ENCODE peak calls at places on chromosomes 6 and 20, in six cellular contexts. One of them, this sample, is unnamed.

GRCh38 chr6:17725083-17725482 is 18.4 kb upstream of the NUP153 start:
- DNase-seq in activated CD8-positive, alpha-beta memory T cell treated with anti-CD3 and anti-CD28 coated beads for 48 hours: no peak
- DNase-seq in GM10248: no peak
- DNase-seq in ovary: peak; percentile 77
- DNase-seq in CD4-positive, CD25-positive, alpha-beta regulatory T cell: no peak
- DNase-seq in activated B cell treated with CpG ODN at 0.5 μM for 24 hours: no peak
- DNase-seq in this sample: no peak

GRCh38 chr6:139882977-139883728 is 508.7 kb upstream of the CITED2 start:
- DNase-seq in activated CD8-positive, alpha-beta memory T cell treated with anti-CD3 and anti-CD28 coated beads for 48 hours: no peak
- DNase-seq in GM10248: no peak
- DNase-seq in ovary: no peak
- DNase-seq in CD4-positive, CD25-positive, alpha-beta regulatory T cell: no peak
- DNase-seq in activated B cell treated with CpG ODN at 0.5 μM for 24 hours: no peak
- DNase-seq in this sample: no peak

GRCh38 chr20:25018841-25019240 is 26.3 kb upstream of the APMAP start:
- DNase-seq in activated CD8-positive, alpha-beta memory T cell treated with anti-CD3 and anti-CD28 coated beads for 48 hours: no peak
- DNase-seq in GM10248: no peak
- DNase-seq in ovary: no peak
- DNase-seq in CD4-positive, CD25-positive, alpha-beta regulatory T cell: no peak
- DNase-seq in activated B cell treated with CpG ODN at 0.5 μM for 24 hours: peak; percentile 10
- DNase-seq in this sample: no peak

GRCh38 chr20:56328861-56329260 is 29.9 kb upstream of the FAM210B start:
- DNase-seq in activated CD8-positive, alpha-beta memory T cell treated with anti-CD3 and anti-CD28 coated beads for 48 hours: no peak
- DNase-seq in GM10248: no peak
- DNase-seq in ovary: no peak
- DNase-seq in CD4-positive, CD25-positive, alpha-beta regulatory T cell: no peak
- DNase-seq in activated B cell treated with CpG ODN at 0.5 μM for 24 hours: no peak
- DNase-seq in this sample: no peak

GRCh38 chr6:69294862-69295261 is 501.9 kb downstream of the LMBRD1 start:
- DNase-seq in activated CD8-positive, alpha-beta memory T cell treated with anti-CD3 and anti-CD28 coated beads for 48 hours: no peak
- DNase-seq in GM10248: no peak
- DNase-seq in ovary: no peak
- DNase-seq in CD4-positive, CD25-positive, alpha-beta regulatory T cell: no peak
- DNase-seq in activated B cell treated with CpG ODN at 0.5 μM for 24 hours: no peak
- DNase-seq in this sample: no peak

GRCh38 chr6:111269401-111269970 is 182.2 kb downstream of the SLC16A10 start:
- DNase-seq in activated CD8-positive, alpha-beta memory T cell treated with anti-CD3 and anti-CD28 coated beads for 48 hours: no peak
- DNase-seq in GM10248: no peak
- DNase-seq in ovary: no peak
- DNase-seq in CD4-positive, CD25-positive, alpha-beta regulatory T cell: no peak
- DNase-seq in activated B cell treated with CpG ODN at 0.5 μM for 24 hours: no peak
- DNase-seq in this sample: no peak

GRCh38 chr6:17413313-17413750 is 19.9 kb downstream of the CAP2 start:
- DNase-seq in activated CD8-positive, alpha-beta memory T cell treated with anti-CD3 and anti-CD28 coated beads for 48 hours: no peak
- DNase-seq in GM10248: no peak
- DNase-seq in ovary: no peak
- DNase-seq in CD4-positive, CD25-positive, alpha-beta regulatory T cell: no peak
- DNase-seq in activated B cell treated with CpG ODN at 0.5 μM for 24 hours: no peak
- DNase-seq in this sample: no peak

GRCh38 chr6:161393839-161394364 is 120.0 kb upstream of the AGPAT4 start:
- DNase-seq in activated CD8-positive, alpha-beta memory T cell treated with anti-CD3 and anti-CD28 coated beads for 48 hours: no peak
- DNase-seq in GM10248: peak; percentile 78
- DNase-seq in ovary: no peak
- DNase-seq in CD4-positive, CD25-positive, alpha-beta regulatory T cell: peak; percentile 92
- DNase-seq in activated B cell treated with CpG ODN at 0.5 μM for 24 hours: no peak
- DNase-seq in this sample: peak; percentile 11

GRCh38 chr20:57473246-57474042 is 51.5 kb downstream of the CTCFL start:
- DNase-seq in activated CD8-positive, alpha-beta memory T cell treated with anti-CD3 and anti-CD28 coated beads for 48 hours: no peak
- DNase-seq in GM10248: peak; percentile 73
- DNase-seq in ovary: peak; percentile 30
- DNase-seq in CD4-positive, CD25-positive, alpha-beta regulatory T cell: peak; percentile 60
- DNase-seq in activated B cell treated with CpG ODN at 0.5 μM for 24 hours: peak; percentile 24
- DNase-seq in this sample: no peak

GRCh38 chr20:760751-761417 is 7.4 kb downstream of the SLC52A3 start:
- DNase-seq in activated CD8-positive, alpha-beta memory T cell treated with anti-CD3 and anti-CD28 coated beads for 48 hours: no peak
- DNase-seq in GM10248: peak; percentile 75
- DNase-seq in ovary: no peak
- DNase-seq in CD4-positive, CD25-positive, alpha-beta regulatory T cell: peak; percentile 41
- DNase-seq in activated B cell treated with CpG ODN at 0.5 μM for 24 hours: no peak
- DNase-seq in this sample: no peak

GRCh38 chr6:1669996-1670395 is 60.3 kb downstream of the FOXC1 start:
- DNase-seq in activated CD8-positive, alpha-beta memory T cell treated with anti-CD3 and anti-CD28 coated beads for 48 hours: no peak
- DNase-seq in GM10248: no peak
- DNase-seq in ovary: no peak
- DNase-seq in CD4-positive, CD25-positive, alpha-beta regulatory T cell: no peak
- DNase-seq in activated B cell treated with CpG ODN at 0.5 μM for 24 hours: no peak
- DNase-seq in this sample: no peak

GRCh38 chr20:33915726-33916331 is 77.9 kb upstream of the RALY start:
- DNase-seq in activated CD8-positive, alpha-beta memory T cell treated with anti-CD3 and anti-CD28 coated beads for 48 hours: peak; percentile 40
- DNase-seq in GM10248: peak; percentile 73
- DNase-seq in ovary: peak; percentile 56
- DNase-seq in CD4-positive, CD25-positive, alpha-beta regulatory T cell: peak; percentile 45
- DNase-seq in activated B cell treated with CpG ODN at 0.5 μM for 24 hours: peak; percentile 38
- DNase-seq in this sample: peak; percentile 18

GRCh38 chr20:48787861-48788375 is 39.9 kb downstream of the PREX1 start:
- DNase-seq in activated CD8-positive, alpha-beta memory T cell treated with anti-CD3 and anti-CD28 coated beads for 48 hours: no peak
- DNase-seq in GM10248: no peak
- DNase-seq in ovary: no peak
- DNase-seq in CD4-positive, CD25-positive, alpha-beta regulatory T cell: no peak
- DNase-seq in activated B cell treated with CpG ODN at 0.5 μM for 24 hours: peak; percentile 18
- DNase-seq in this sample: no peak

GRCh38 chr20:50679753-50680105 is 11.6 kb downstream of the RIPOR3 start:
- DNase-seq in activated CD8-positive, alpha-beta memory T cell treated with anti-CD3 and anti-CD28 coated beads for 48 hours: no peak
- DNase-seq in GM10248: no peak
- DNase-seq in ovary: no peak
- DNase-seq in CD4-positive, CD25-positive, alpha-beta regulatory T cell: no peak
- DNase-seq in activated B cell treated with CpG ODN at 0.5 μM for 24 hours: no peak
- DNase-seq in this sample: no peak

GRCh38 chr6:149320745-149321240 is 3.3 kb downstream of the TAB2 start:
- DNase-seq in activated CD8-positive, alpha-beta memory T cell treated with anti-CD3 and anti-CD28 coated beads for 48 hours: no peak
- DNase-seq in GM10248: no peak
- DNase-seq in ovary: no peak
- DNase-seq in CD4-positive, CD25-positive, alpha-beta regulatory T cell: peak; percentile 56
- DNase-seq in activated B cell treated with CpG ODN at 0.5 μM for 24 hours: no peak
- DNase-seq in this sample: no peak

GRCh38 chr20:16286601-16287000 is 286.6 kb downstream of the KIF16B start:
- DNase-seq in activated CD8-positive, alpha-beta memory T cell treated with anti-CD3 and anti-CD28 coated beads for 48 hours: no peak
- DNase-seq in GM10248: no peak
- DNase-seq in ovary: no peak
- DNase-seq in CD4-positive, CD25-positive, alpha-beta regulatory T cell: no peak
- DNase-seq in activated B cell treated with CpG ODN at 0.5 μM for 24 hours: no peak
- DNase-seq in this sample: no peak

GRCh38 chr20:45037050-45037449 is 63.9 kb downstream of the KCNS1 start:
- DNase-seq in activated CD8-positive, alpha-beta memory T cell treated with anti-CD3 and anti-CD28 coated beads for 48 hours: no peak
- DNase-seq in GM10248: no peak
- DNase-seq in ovary: no peak
- DNase-seq in CD4-positive, CD25-positive, alpha-beta regulatory T cell: no peak
- DNase-seq in activated B cell treated with CpG ODN at 0.5 μM for 24 hours: no peak
- DNase-seq in this sample: no peak

This sample was measured in stimulated activated CD8-positive, alpha-beta memory T cell treated with anti-CD3 and anti-CD28 coated beads, Interleukin-7, amount 100 ng/mL, for 1 hour.